ENCODE peak calls at places on chromosomes 13 and 19, in ten cellular contexts. One of them, this sample, is unnamed.

GRCh38 chr13:112735791-112736190 is 46.0 kb downstream of the ATP11A start:
- DNase-seq in HEK293T: no peak
- DNase-seq in COR-L47: peak
- DNase-seq in fibroblast of the aortic adventitia: no peak
- DNase-seq in activated gamma-delta T cell treated with Interleukin-2 at 50 U/mL for 16 hours: no peak
- DNase-seq in foreskin fibroblast: no peak
- DNase-seq in MM.1S: no peak
- DNase-seq in A172: no peak
- DNase-seq in neural crest cell: no peak
- DNase-seq in stimulated activated CD4-positive, alpha-beta T cell treated with anti-CD3 and anti-CD28 coated beads, Interleukin-15, amount 100 ng/mL, for 1 hour: no peak
- DNase-seq in this sample: no peak

GRCh38 chr13:26095338-26095737 is 43.5 kb upstream of the SHISA2 start:
- DNase-seq in HEK293T: no peak
- DNase-seq in COR-L47: no peak
- DNase-seq in fibroblast of the aortic adventitia: no peak
- DNase-seq in activated gamma-delta T cell treated with Interleukin-2 at 50 U/mL for 16 hours: no peak
- DNase-seq in foreskin fibroblast: no peak
- DNase-seq in MM.1S: no peak
- DNase-seq in A172: no peak
- DNase-seq in neural crest cell: no peak
- DNase-seq in stimulated activated CD4-positive, alpha-beta T cell treated with anti-CD3 and anti-CD28 coated beads, Interleukin-15, amount 100 ng/mL, for 1 hour: no peak
- DNase-seq in this sample: no peak

GRCh38 chr13:80116107-80116506 is 224.8 kb downstream of the SPRY2 start:
- DNase-seq in HEK293T: no peak
- DNase-seq in COR-L47: no peak
- DNase-seq in fibroblast of the aortic adventitia: peak
- DNase-seq in activated gamma-delta T cell treated with Interleukin-2 at 50 U/mL for 16 hours: no peak
- DNase-seq in foreskin fibroblast: peak
- DNase-seq in MM.1S: no peak
- DNase-seq in A172: peak
- DNase-seq in neural crest cell: no peak
- DNase-seq in stimulated activated CD4-positive, alpha-beta T cell treated with anti-CD3 and anti-CD28 coated beads, Interleukin-15, amount 100 ng/mL, for 1 hour: no peak
- DNase-seq in this sample: no peak

GRCh38 chr19:39951065-39951650 is 16.7 kb upstream of the FCGBP start:
- DNase-seq in HEK293T: no peak
- DNase-seq in COR-L47: no peak
- DNase-seq in fibroblast of the aortic adventitia: no peak
- DNase-seq in activated gamma-delta T cell treated with Interleukin-2 at 50 U/mL for 16 hours: no peak
- DNase-seq in foreskin fibroblast: no peak
- DNase-seq in MM.1S: no peak
- DNase-seq in A172: no peak
- DNase-seq in neural crest cell: no peak
- DNase-seq in stimulated activated CD4-positive, alpha-beta T cell treated with anti-CD3 and anti-CD28 coated beads, Interleukin-15, amount 100 ng/mL, for 1 hour: no peak
- DNase-seq in this sample: no peak

GRCh38 chr13:92074658-92075057 is 676.2 kb downstream of the GPC5 start:
- DNase-seq in HEK293T: peak
- DNase-seq in COR-L47: peak
- DNase-seq in fibroblast of the aortic adventitia: no peak
- DNase-seq in activated gamma-delta T cell treated with Interleukin-2 at 50 U/mL for 16 hours: no peak
- DNase-seq in foreskin fibroblast: no peak
- DNase-seq in MM.1S: peak
- DNase-seq in A172: peak
- DNase-seq in neural crest cell: no peak
- DNase-seq in stimulated activated CD4-positive, alpha-beta T cell treated with anti-CD3 and anti-CD28 coated beads, Interleukin-15, amount 100 ng/mL, for 1 hour: no peak
- DNase-seq in this sample: no peak

GRCh38 chr13:94825507-94825906 is 113.2 kb upstream of the SOX21 start:
- DNase-seq in HEK293T: no peak
- DNase-seq in COR-L47: peak
- DNase-seq in fibroblast of the aortic adventitia: peak
- DNase-seq in activated gamma-delta T cell treated with Interleukin-2 at 50 U/mL for 16 hours: no peak
- DNase-seq in foreskin fibroblast: no peak
- DNase-seq in MM.1S: no peak
- DNase-seq in A172: no peak
- DNase-seq in neural crest cell: peak
- DNase-seq in stimulated activated CD4-positive, alpha-beta T cell treated with anti-CD3 and anti-CD28 coated beads, Interleukin-15, amount 100 ng/mL, for 1 hour: no peak
- DNase-seq in this sample: no peak

GRCh38 chr13:67139551-67139950 is 90.6 kb downstream of the PCDH9 start:
- DNase-seq in HEK293T: peak
- DNase-seq in COR-L47: no peak
- DNase-seq in fibroblast of the aortic adventitia: no peak
- DNase-seq in activated gamma-delta T cell treated with Interleukin-2 at 50 U/mL for 16 hours: no peak
- DNase-seq in foreskin fibroblast: peak
- DNase-seq in MM.1S: no peak
- DNase-seq in A172: no peak
- DNase-seq in neural crest cell: no peak
- DNase-seq in stimulated activated CD4-positive, alpha-beta T cell treated with anti-CD3 and anti-CD28 coated beads, Interleukin-15, amount 100 ng/mL, for 1 hour: no peak
- DNase-seq in this sample: no peak

GRCh38 chr19:17379221-17379631 is 2.1 kb upstream of the PLVAP start:
- DNase-seq in HEK293T: no peak
- DNase-seq in COR-L47: no peak
- DNase-seq in fibroblast of the aortic adventitia: no peak
- DNase-seq in activated gamma-delta T cell treated with Interleukin-2 at 50 U/mL for 16 hours: no peak
- DNase-seq in foreskin fibroblast: no peak
- DNase-seq in MM.1S: no peak
- DNase-seq in A172: no peak
- DNase-seq in neural crest cell: peak
- DNase-seq in stimulated activated CD4-positive, alpha-beta T cell treated with anti-CD3 and anti-CD28 coated beads, Interleukin-15, amount 100 ng/mL, for 1 hour: no peak
- DNase-seq in this sample: no peak

GRCh38 chr19:7401694-7402093 is 53.0 kb downstream of the ARHGEF18 start:
- DNase-seq in HEK293T: no peak
- DNase-seq in COR-L47: no peak
- DNase-seq in fibroblast of the aortic adventitia: no peak
- DNase-seq in activated gamma-delta T cell treated with Interleukin-2 at 50 U/mL for 16 hours: no peak
- DNase-seq in foreskin fibroblast: no peak
- DNase-seq in MM.1S: no peak
- DNase-seq in A172: no peak
- DNase-seq in neural crest cell: no peak
- DNase-seq in stimulated activated CD4-positive, alpha-beta T cell treated with anti-CD3 and anti-CD28 coated beads, Interleukin-15, amount 100 ng/mL, for 1 hour: no peak
- DNase-seq in this sample: no peak

GRCh38 chr19:51354742-51355148 is 11.4 kb downstream of the ETFB start:
- DNase-seq in HEK293T: no peak
- DNase-seq in COR-L47: no peak
- DNase-seq in fibroblast of the aortic adventitia: no peak
- DNase-seq in activated gamma-delta T cell treated with Interleukin-2 at 50 U/mL for 16 hours: no peak
- DNase-seq in foreskin fibroblast: no peak
- DNase-seq in MM.1S: no peak
- DNase-seq in A172: no peak
- DNase-seq in neural crest cell: peak
- DNase-seq in stimulated activated CD4-positive, alpha-beta T cell treated with anti-CD3 and anti-CD28 coated beads, Interleukin-15, amount 100 ng/mL, for 1 hour: no peak
- DNase-seq in this sample: no peak

GRCh38 chr13:49997935-49998334 is 1.1 kb downstream of the TRIM13 start:
- DNase-seq in HEK293T: no peak
- DNase-seq in COR-L47: no peak
- DNase-seq in fibroblast of the aortic adventitia: peak
- DNase-seq in activated gamma-delta T cell treated with Interleukin-2 at 50 U/mL for 16 hours: no peak
- DNase-seq in foreskin fibroblast: no peak
- DNase-seq in MM.1S: no peak
- DNase-seq in A172: no peak
- DNase-seq in neural crest cell: no peak
- DNase-seq in stimulated activated CD4-positive, alpha-beta T cell treated with anti-CD3 and anti-CD28 coated beads, Interleukin-15, amount 100 ng/mL, for 1 hour: no peak
- DNase-seq in this sample: no peak